ENCODE peak calls at places on chromosomes 6 and 20, in six cellular contexts. One of them, this sample, is unnamed.

GRCh38 chr6:170193326-170193821 is 97.5 kb downstream of the DLL1 start:
- DNase-seq in astrocyte: no peak
- DNase-seq in mesothelial cell of epicardium: no peak
- DNase-seq in colonic mucosa: peak
- DNase-seq in right atrium auricular region: peak
- DNase-seq in fibroblast of the aortic adventitia: no peak
- DNase-seq in this sample: no peak

GRCh38 chr20:33963756-33964155 is 30.0 kb upstream of the RALY start:
- DNase-seq in astrocyte: no peak
- DNase-seq in colonic mucosa: no peak
- DNase-seq in fibroblast of the aortic adventitia: no peak
- DNase-seq in mesothelial cell of epicardium: no peak
- DNase-seq in right atrium auricular region: no peak
- DNase-seq in this sample: no peak

GRCh38 chr6:130189691-130190459 is 32.9 kb downstream of the SAMD3 start:
- DNase-seq in mesothelial cell of epicardium: no peak
- DNase-seq in astrocyte: no peak
- DNase-seq in right atrium auricular region: no peak
- DNase-seq in colonic mucosa: no peak
- DNase-seq in fibroblast of the aortic adventitia: no peak
- DNase-seq in this sample: no peak

GRCh38 chr6:128278876-128279275 is 241.5 kb downstream of the PTPRK start:
- DNase-seq in fibroblast of the aortic adventitia: no peak
- DNase-seq in right atrium auricular region: no peak
- DNase-seq in mesothelial cell of epicardium: no peak
- DNase-seq in colonic mucosa: no peak
- DNase-seq in astrocyte: peak
- DNase-seq in this sample: no peak

GRCh38 chr6:10531513-10531912 is 10.4 kb downstream of the GCNT2 start:
- DNase-seq in astrocyte: no peak
- DNase-seq in right atrium auricular region: no peak
- DNase-seq in mesothelial cell of epicardium: no peak
- DNase-seq in fibroblast of the aortic adventitia: no peak
- DNase-seq in colonic mucosa: no peak
- DNase-seq in this sample: no peak

GRCh38 chr6:148700713-148701392 is 46.0 kb upstream of the UST start:
- DNase-seq in right atrium auricular region: no peak
- DNase-seq in colonic mucosa: no peak
- DNase-seq in fibroblast of the aortic adventitia: peak
- DNase-seq in mesothelial cell of epicardium: no peak
- DNase-seq in astrocyte: peak
- DNase-seq in this sample: peak

GRCh38 chr20:22447448-22447778 is 137.0 kb downstream of the FOXA2 start:
- DNase-seq in fibroblast of the aortic adventitia: no peak
- DNase-seq in right atrium auricular region: no peak
- DNase-seq in astrocyte: no peak
- DNase-seq in mesothelial cell of epicardium: no peak
- DNase-seq in colonic mucosa: no peak
- DNase-seq in this sample: no peak

GRCh38 chr6:322940-323729 is 30.8 kb downstream of the DUSP22 start:
- DNase-seq in right atrium auricular region: no peak
- DNase-seq in colonic mucosa: no peak
- DNase-seq in fibroblast of the aortic adventitia: no peak
- DNase-seq in mesothelial cell of epicardium: no peak
- DNase-seq in astrocyte: no peak
- DNase-seq in this sample: no peak

GRCh38 chr20:61850926-61851900 is 214.5 kb downstream of the TAF4 start:
- DNase-seq in colonic mucosa: no peak
- DNase-seq in mesothelial cell of epicardium: no peak
- DNase-seq in fibroblast of the aortic adventitia: no peak
- DNase-seq in right atrium auricular region: no peak
- DNase-seq in astrocyte: no peak
- DNase-seq in this sample: no peak

GRCh38 chr20:34516874-34517542 is 786 bp downstream of the DYNLRB1 start:
- DNase-seq in right atrium auricular region: no peak
- DNase-seq in mesothelial cell of epicardium: no peak
- DNase-seq in fibroblast of the aortic adventitia: peak
- DNase-seq in astrocyte: no peak
- DNase-seq in colonic mucosa: peak
- DNase-seq in this sample: no peak

GRCh38 chr20:63500902-63501817 is 2.3 kb upstream of the EEF1A2 start:
- DNase-seq in mesothelial cell of epicardium: no peak
- DNase-seq in colonic mucosa: no peak
- DNase-seq in fibroblast of the aortic adventitia: no peak
- DNase-seq in right atrium auricular region: no peak
- DNase-seq in astrocyte: no peak
- DNase-seq in this sample: no peak

GRCh38 chr6:7879980-7880717 is 30.4 kb downstream of the TXNDC5 start:
- DNase-seq in colonic mucosa: no peak
- DNase-seq in right atrium auricular region: no peak
- DNase-seq in astrocyte: no peak
- DNase-seq in mesothelial cell of epicardium: no peak
- DNase-seq in fibroblast of the aortic adventitia: no peak
- DNase-seq in this sample: no peak

GRCh38 chr6:57257911-57258541 is 35.9 kb upstream of the RAB23 start:
- DNase-seq in fibroblast of the aortic adventitia: peak
- DNase-seq in right atrium auricular region: no peak
- DNase-seq in colonic mucosa: no peak
- DNase-seq in mesothelial cell of epicardium: no peak
- DNase-seq in astrocyte: peak
- DNase-seq in this sample: no peak

DNA sequence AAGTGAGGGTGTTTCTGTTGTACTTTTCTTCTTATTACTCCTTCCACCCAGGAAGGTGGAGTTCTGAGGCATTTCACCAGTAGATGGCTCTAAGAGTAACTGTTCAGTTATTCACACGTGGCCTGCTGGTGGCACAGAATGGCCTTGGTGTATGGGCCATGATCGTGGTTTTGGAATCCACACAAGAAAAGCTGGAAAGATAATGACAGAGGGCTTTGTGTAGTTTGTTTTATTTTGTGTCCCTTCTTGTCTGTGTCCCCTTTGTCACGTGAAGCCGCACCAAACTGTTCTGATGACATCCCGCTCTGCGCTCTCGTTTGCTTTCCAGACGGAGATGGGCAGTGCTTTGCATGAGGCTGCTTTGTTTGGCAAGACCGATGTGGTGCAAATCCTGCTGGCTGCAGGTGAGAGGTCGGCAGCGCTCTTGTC is 93.4 kb downstream of the ANKS1A start:
- DNase-seq in mesothelial cell of epicardium: no peak
- DNase-seq in astrocyte: peak
- DNase-seq in fibroblast of the aortic adventitia: peak
- DNase-seq in colonic mucosa: no peak
- DNase-seq in right atrium auricular region: no peak
- DNase-seq in this sample: peak
- TF ChIP-seq CTCF in mesothelial cell of epicardium: no peak
- TF ChIP-seq CTCF in astrocyte: peak
- TF ChIP-seq CTCF in fibroblast of the aortic adventitia: peak
- TF ChIP-seq CTCF in colonic mucosa: no peak
- TF ChIP-seq CTCF in right atrium auricular region: no peak
- TF ChIP-seq CTCF in this sample: peak

DNA sequence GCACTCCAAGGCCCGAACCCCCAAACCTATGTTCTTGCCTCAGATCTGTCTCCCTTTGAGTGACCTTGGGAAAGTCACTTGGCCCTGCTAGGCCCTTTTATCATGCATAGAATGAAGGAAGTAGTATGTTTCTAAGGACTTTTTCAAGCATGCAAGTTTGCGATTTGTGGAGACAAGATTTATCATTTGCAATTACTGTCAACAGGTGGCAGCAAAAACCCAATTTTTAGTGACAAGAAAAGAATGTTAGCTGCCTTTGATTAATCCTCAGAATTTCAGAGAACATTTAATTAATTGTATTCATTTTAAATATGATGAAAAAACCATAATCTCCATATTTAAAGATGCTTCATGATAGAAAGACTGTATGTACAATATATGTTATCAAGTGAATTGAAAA is 28.3 kb upstream of the PREP start:
- DNase-seq in right atrium auricular region: no peak
- DNase-seq in mesothelial cell of epicardium: no peak
- DNase-seq in fibroblast of the aortic adventitia: peak
- DNase-seq in colonic mucosa: peak
- DNase-seq in astrocyte: no peak
- DNase-seq in this sample: no peak
- TF ChIP-seq CTCF in right atrium auricular region: peak
- TF ChIP-seq CTCF in mesothelial cell of epicardium: peak
- TF ChIP-seq CTCF in fibroblast of the aortic adventitia: peak
- TF ChIP-seq CTCF in colonic mucosa: peak
- TF ChIP-seq CTCF in astrocyte: peak
- TF ChIP-seq CTCF in this sample: peak

GRCh38 chr6:138988469-138988834 is 399 bp upstream of the REPS1 start:
- DNase-seq in astrocyte: no peak
- DNase-seq in fibroblast of the aortic adventitia: no peak
- DNase-seq in right atrium auricular region: no peak
- DNase-seq in mesothelial cell of epicardium: no peak
- DNase-seq in colonic mucosa: no peak
- DNase-seq in this sample: no peak
- TF ChIP-seq CTCF in astrocyte: no peak
- TF ChIP-seq CTCF in fibroblast of the aortic adventitia: no peak
- TF ChIP-seq CTCF in right atrium auricular region: no peak
- TF ChIP-seq CTCF in mesothelial cell of epicardium: peak
- TF ChIP-seq CTCF in colonic mucosa: peak
- TF ChIP-seq CTCF in this sample: no peak

DNA sequence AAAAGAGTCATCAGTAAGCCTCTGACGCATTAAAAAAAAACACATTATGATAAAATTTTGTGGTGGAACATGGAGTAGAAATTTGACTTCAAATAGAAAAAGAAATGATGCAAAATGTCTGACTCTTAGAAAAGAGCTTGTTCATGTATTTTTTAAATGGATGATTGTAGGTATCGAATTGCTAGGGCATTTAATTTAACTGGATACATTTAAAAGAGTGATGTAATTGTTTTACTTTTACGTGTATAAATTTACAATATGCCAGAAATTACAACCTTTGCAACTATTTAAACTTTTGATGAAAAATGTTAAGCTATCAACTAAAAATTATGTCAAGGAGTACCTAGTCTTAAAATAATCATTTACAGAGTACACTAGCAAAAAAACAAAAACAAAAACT is 4.5 kb upstream of the SDC4 start:
- DNase-seq in fibroblast of the aortic adventitia: no peak
- DNase-seq in mesothelial cell of epicardium: no peak
- DNase-seq in astrocyte: no peak
- DNase-seq in colonic mucosa: no peak
- DNase-seq in right atrium auricular region: no peak
- DNase-seq in this sample: no peak
- TF ChIP-seq CTCF in fibroblast of the aortic adventitia: no peak
- TF ChIP-seq CTCF in mesothelial cell of epicardium: no peak
- TF ChIP-seq CTCF in astrocyte: no peak
- TF ChIP-seq CTCF in colonic mucosa: no peak
- TF ChIP-seq CTCF in right atrium auricular region: no peak
- TF ChIP-seq CTCF in this sample: no peak

DNA sequence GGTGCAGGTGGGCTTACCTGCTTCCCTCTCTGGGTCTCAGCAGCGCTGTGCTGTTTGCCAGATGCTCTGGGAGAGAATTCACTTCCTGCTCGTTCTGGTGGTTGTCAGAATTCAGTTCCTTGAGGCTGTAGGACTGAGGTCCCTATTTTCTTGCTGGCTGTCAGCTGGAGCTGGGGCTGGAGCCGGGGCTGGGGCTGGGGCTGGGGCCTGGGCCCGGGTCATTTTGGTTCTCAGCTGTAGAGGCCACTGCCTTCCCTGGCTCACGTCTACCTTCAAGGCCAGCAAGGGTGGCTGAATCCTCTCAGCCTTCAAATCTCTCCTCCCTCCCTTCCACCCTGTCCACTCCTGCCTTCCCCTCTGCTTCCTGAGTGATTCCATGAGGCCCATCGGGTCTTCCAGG is 16.8 kb upstream of the PHACTR3 start:
- DNase-seq in fibroblast of the aortic adventitia: no peak
- DNase-seq in colonic mucosa: no peak
- DNase-seq in mesothelial cell of epicardium: no peak
- DNase-seq in right atrium auricular region: no peak
- DNase-seq in astrocyte: no peak
- DNase-seq in this sample: no peak
- TF ChIP-seq CTCF in fibroblast of the aortic adventitia: no peak
- TF ChIP-seq CTCF in colonic mucosa: no peak
- TF ChIP-seq CTCF in mesothelial cell of epicardium: no peak
- TF ChIP-seq CTCF in right atrium auricular region: no peak
- TF ChIP-seq CTCF in astrocyte: no peak
- TF ChIP-seq CTCF in this sample: no peak

GRCh38 chr6:30100154-30100553 is 12.7 kb downstream of the TRIM31 start:
- DNase-seq in right atrium auricular region: no peak
- DNase-seq in colonic mucosa: no peak
- DNase-seq in mesothelial cell of epicardium: no peak
- DNase-seq in fibroblast of the aortic adventitia: no peak
- DNase-seq in astrocyte: no peak
- DNase-seq in this sample: no peak

GRCh38 chr6:30102701-30103629 is 9.9 kb downstream of the TRIM31 start:
- DNase-seq in right atrium auricular region: peak
- DNase-seq in mesothelial cell of epicardium: no peak
- DNase-seq in astrocyte: peak
- DNase-seq in fibroblast of the aortic adventitia: peak
- DNase-seq in colonic mucosa: peak
- DNase-seq in this sample: peak

GRCh38 chr6:30101423-30101938 is 11.4 kb downstream of the TRIM31 start:
- DNase-seq in right atrium auricular region: no peak
- DNase-seq in colonic mucosa: no peak
- DNase-seq in astrocyte: no peak
- DNase-seq in fibroblast of the aortic adventitia: no peak
- DNase-seq in mesothelial cell of epicardium: no peak
- DNase-seq in this sample: no peak

GRCh38 chr6:30101939-30102700 is 10.8 kb downstream of the TRIM31 start:
- DNase-seq in fibroblast of the aortic adventitia: peak
- DNase-seq in right atrium auricular region: peak
- DNase-seq in mesothelial cell of epicardium: peak
- DNase-seq in astrocyte: peak
- DNase-seq in colonic mucosa: peak
- DNase-seq in this sample: peak

DNA sequence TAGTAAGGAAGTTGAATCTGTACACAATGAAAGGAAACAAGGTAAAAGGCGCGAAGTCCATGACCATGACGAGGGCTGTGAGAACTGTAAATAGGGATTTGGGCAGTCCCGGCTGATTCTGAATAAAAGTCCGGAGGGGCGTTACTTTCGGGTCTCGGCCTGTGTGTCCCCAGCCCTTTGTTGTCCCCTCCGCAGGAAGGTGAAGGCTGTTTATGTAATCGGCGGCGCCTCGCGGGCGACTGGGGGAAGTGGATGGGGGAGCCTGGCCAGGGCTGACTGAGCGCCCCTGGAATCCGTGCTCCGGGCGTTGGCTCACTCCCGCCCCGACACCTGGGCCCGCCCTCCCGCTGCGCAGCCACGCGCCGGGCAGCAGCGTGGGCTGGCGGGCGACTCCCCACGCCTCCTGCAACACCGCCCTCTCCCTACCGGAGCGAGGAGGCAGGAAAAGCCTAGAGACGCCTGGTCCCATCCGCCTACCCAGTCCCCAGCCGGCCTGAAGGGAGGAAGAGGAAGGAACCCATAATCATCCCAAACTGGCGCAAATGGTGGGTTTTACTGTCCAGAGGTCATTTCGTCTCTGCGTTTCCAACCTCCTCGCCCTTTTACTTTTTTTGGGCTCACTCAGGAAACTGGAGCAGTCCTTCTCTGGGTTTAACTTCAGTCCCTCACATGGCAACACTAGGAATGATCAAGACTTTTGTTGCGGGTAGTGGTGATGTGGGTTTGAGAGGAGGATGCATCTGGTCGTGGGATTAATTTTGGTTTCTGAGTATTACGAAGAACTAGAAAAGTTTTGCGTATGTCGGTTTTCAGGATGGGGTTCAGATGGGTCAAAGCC is 12.1 kb downstream of the TRIM31 start:
- DNase-seq in colonic mucosa: peak
- DNase-seq in right atrium auricular region: no peak
- DNase-seq in astrocyte: no peak
- DNase-seq in fibroblast of the aortic adventitia: no peak
- DNase-seq in mesothelial cell of epicardium: no peak
- DNase-seq in this sample: peak
- TF ChIP-seq CTCF in colonic mucosa: no peak
- TF ChIP-seq CTCF in right atrium auricular region: no peak
- TF ChIP-seq CTCF in astrocyte: no peak
- TF ChIP-seq CTCF in fibroblast of the aortic adventitia: no peak
- TF ChIP-seq CTCF in mesothelial cell of epicardium: no peak
- TF ChIP-seq CTCF in this sample: no peak

GRCh38 chr20:50379049-50379990 is 130.9 kb upstream of the PTPN1 start:
- DNase-seq in astrocyte: peak
- DNase-seq in fibroblast of the aortic adventitia: peak
- DNase-seq in colonic mucosa: peak
- DNase-seq in right atrium auricular region: peak
- DNase-seq in mesothelial cell of epicardium: no peak
- DNase-seq in this sample: no peak
- TF ChIP-seq CTCF in astrocyte: no peak
- TF ChIP-seq CTCF in fibroblast of the aortic adventitia: no peak
- TF ChIP-seq CTCF in colonic mucosa: no peak
- TF ChIP-seq CTCF in right atrium auricular region: no peak
- TF ChIP-seq CTCF in mesothelial cell of epicardium: no peak
- TF ChIP-seq CTCF in this sample: no peak

This sample was measured in GM13976.